ENCODE peak calls at places on chromosomes 13 and 19, in four cellular contexts. Z, I, K and P are unnamed samples.

GRCh38 chr13:48500652-48501197 is 32.2 kb downstream of the RCBTB2 start:
- DNase-seq in K (peak), I (peak), Z (no peak), P (no peak)

GRCh38 chr13:85260896-85261295 is 538.3 kb downstream of the SLITRK6 start:
- DNase-seq in Z (no peak), K (no peak), I (no peak), P (no peak)

GRCh38 chr19:41691268-41691970 is 3.3 kb upstream of the CEACAM7 start:
- DNase-seq in I (no peak), K (peak), Z (no peak), P (no peak)

GRCh38 chr19:43910884-43911283 is 24.2 kb downstream of the ZNF45 start:
- DNase-seq in Z (no peak), I (no peak), K (no peak), P (no peak)

GRCh38 chr13:77571956-77572355 is 36.5 kb downstream of the SCEL start:
- DNase-seq in K (no peak), I (no peak), Z (no peak), P (no peak)

GRCh38 chr13:101915333-101915732 is 462.9 kb downstream of the ITGBL1 start:
- DNase-seq in I (no peak), Z (no peak), K (no peak), P (no peak)

GRCh38 chr13:111202149-111202548 is 87.0 kb downstream of the ARHGEF7 start:
- DNase-seq in K (no peak), Z (no peak), I (no peak), P (no peak)

GRCh38 chr13:45092668-45093067 is 27.6 kb upstream of the GTF2F2 start:
- DNase-seq in K (no peak), Z (no peak), I (no peak), P (no peak)

GRCh38 chr13:28582892-28583240 is 76.1 kb upstream of the POMP start:
- DNase-seq in Z (no peak), K (no peak), I (no peak), P (no peak)

GRCh38 chr19:51321799-51322198 is 10.4 kb downstream of the IGLON5 start:
- DNase-seq in I (no peak), Z (no peak), K (no peak), P (no peak)

GRCh38 chr13:95924389-95924994 is 128.7 kb downstream of the UGGT2 start:
- DNase-seq in Z (no peak), K (peak), I (no peak), P (no peak)

GRCh38 chr19:31329819-31330218 is 19.4 kb downstream of the TSHZ3 start:
- DNase-seq in K (no peak), Z (no peak), I (no peak), P (no peak)

GRCh38 chr13:24605923-24606372 is 74.3 kb upstream of the ATP12A start:
- DNase-seq in K (peak), Z (no peak), I (no peak), P (no peak)

GRCh38 chr13:20441066-20441465 is 84.6 kb downstream of the CRYL1 start:
- DNase-seq in I (no peak), K (no peak), Z (no peak), P (no peak)

GRCh38 chr19:17806945-17807344 is 12.0 kb downstream of the B3GNT3 start:
- DNase-seq in Z (no peak), I (no peak), K (no peak), P (no peak)

GRCh38 chr13:52452470-52452869 is 2.0 kb upstream of the VPS36 start:
- DNase-seq in I (no peak), Z (no peak), K (no peak), P (no peak)

GRCh38 chr19:39518975-39519374 is 4.0 kb downstream of the SELENOV start:
- DNase-seq in Z (no peak), I (no peak), K (no peak), P (no peak)

GRCh38 chr19:7497292-7497691 is 8.5 kb upstream of the PEX11G start:
- DNase-seq in I (no peak), Z (no peak), K (peak), P (no peak)

GRCh38 chr19:12527034-12527836 is 24.0 kb downstream of the ZNF564 start:
- DNase-seq in I (no peak), Z (no peak), K (peak), P (no peak)

GRCh38 chr19:869245-870177 is 10.0 kb downstream of the CFD start:
- DNase-seq in K (peak), Z (no peak), I (no peak), P (no peak)

GRCh38 chr19:8304841-8305621 is 3.1 kb downstream of the CD320 start:
- DNase-seq in Z (no peak), I (peak), K (peak), P (no peak)

GRCh38 chr19:3656073-3656746 is 29.6 kb upstream of the CACTIN start:
- DNase-seq in K (peak), Z (no peak), I (no peak), P (no peak)

GRCh38 chr19:1854542-1855039 is 6.3 kb upstream of the REXO1 start:
- DNase-seq in I (no peak), K (no peak), Z (no peak), P (no peak)

GRCh38 chr13:59352600-59352999 is 811.1 kb downstream of the DIAPH3 start:
- DNase-seq in K (no peak), Z (no peak), I (no peak), P (no peak)

GRCh38 chr19:42561512-42561911 is 33.2 kb downstream of the CEACAM8 start:
- DNase-seq in Z (no peak), K (no peak), I (no peak), P (no peak)

GRCh38 chr19:47110521-47111080 is 3.0 kb downstream of the ZC3H4 start:
- DNase-seq in K (peak), Z (no peak), I (no peak), P (peak)

GRCh38 chr19:45568732-45569131 is 15.9 kb downstream of the OPA3 start:
- DNase-seq in I (no peak), K (peak), Z (no peak), P (no peak)

GRCh38 chr19:48469056-48469881 is at the start of gene CYTH2:
- DNase-seq in K (peak), I (peak), Z (peak), P (peak)

GRCh38 chr13:109655206-109655600 is 131.2 kb downstream of the IRS2 start:
- DNase-seq in Z (no peak), K (no peak), I (no peak), P (no peak)

GRCh38 chr19:11261431-11261901 is 858 bp downstream of the DOCK6 start:
- DNase-seq in I (no peak), K (no peak), Z (no peak), P (no peak)

GRCh38 chr19:3982701-3983541 is 2.3 kb downstream of the EEF2 start:
- DNase-seq in Z (no peak), K (peak), I (no peak), P (no peak)

GRCh38 chr19:34474233-34474989 is 7.1 kb upstream of the WTIP start:
- DNase-seq in K (peak), I (no peak), Z (no peak), P (no peak)

GRCh38 chr13:28536371-28536770 is 41.4 kb upstream of the FLT1 start:
- DNase-seq in K (no peak), I (no peak), Z (no peak), P (no peak)

GRCh38 chr19:14048439-14049153 is 13.3 kb downstream of the PALM3 start:
- DNase-seq in K (peak), I (peak), Z (peak), P (peak)

GRCh38 chr13:103983948-103984347 is 917.7 kb upstream of the SLC10A2 start:
- DNase-seq in Z (no peak), K (no peak), I (no peak), P (no peak)

GRCh38 chr19:39410620-39411005 is 1.9 kb upstream of the PLEKHG2 start:
- DNase-seq in I (no peak), Z (no peak), K (no peak), P (no peak)

GRCh38 chr13:36981156-36981743 is 17.9 kb downstream of the ALG5 start:
- DNase-seq in I (no peak), Z (no peak), K (peak), P (no peak)

GRCh38 chr19:34236035-34236793 is 18.1 kb upstream of the GARRE1 start:
- DNase-seq in K (no peak), Z (no peak), I (no peak), P (no peak)

GRCh38 chr19:52601025-52601973 is 31.2 kb downstream of the ZNF701 start:
- DNase-seq in I (peak), Z (peak), K (peak), P (peak)